ENCODE peak calls at places on chromosome 14, in four cellular contexts. R, Q, G and N are unnamed samples.

GRCh38 chr14:76096257-76096656 is 55.5 kb upstream of the GPATCH2L start:
- DNase-seq in R (no peak), Q (no peak), G (no peak), N (no peak)

GRCh38 chr14:81286574-81287370 is 66.0 kb upstream of the GTF2A1 start:
- DNase-seq in R (no peak), Q (no peak), G (no peak), N (no peak)

GRCh38 chr14:99781853-99782610 is 11.2 kb upstream of the EML1 start:
- DNase-seq in R (no peak), Q (no peak), G (no peak), N (no peak)

GRCh38 chr14:42140831-42141279 is 534.2 kb downstream of the LRFN5 start:
- DNase-seq in R (no peak), Q (no peak), G (no peak), N (no peak)

GRCh38 chr14:31391977-31392503 is 28.3 kb downstream of the HEATR5A start:
- DNase-seq in R (no peak), Q (no peak), G (no peak), N (no peak)

GRCh38 chr14:49984419-49984818 is 91.5 kb downstream of the ARF6 start:
- DNase-seq in R (no peak), Q (no peak), G (no peak), N (no peak)

GRCh38 chr14:84859116-84859515 is 670.8 kb upstream of the FLRT2 start:
- DNase-seq in R (no peak), Q (no peak), G (no peak), N (no peak)

GRCh38 chr14:96297000-96297399 is 41.0 kb downstream of the BDKRB1 start:
- DNase-seq in R (no peak), Q (no peak), G (no peak), N (no peak)

GRCh38 chr14:22383515-22384166 is 205.4 kb downstream of the DAD1 start:
- DNase-seq in R (no peak), Q (peak; percentile 28), G (peak; percentile 65), N (peak; percentile 34)

GRCh38 chr14:75794615-75795038 is 133.6 kb downstream of the TTLL5 start:
- DNase-seq in R (peak; percentile 7), Q (no peak), G (no peak), N (no peak)

GRCh38 chr14:96793547-96793946 is 3.6 kb upstream of the VRK1 start:
- DNase-seq in R (no peak), Q (no peak), G (no peak), N (no peak)

GRCh38 chr14:50085570-50086315 is 30.6 kb downstream of the VCPKMT start:
- DNase-seq in R (no peak), Q (no peak), G (no peak), N (no peak)

GRCh38 chr14:61145903-61146411 is 135.2 kb downstream of the TMEM30B start:
- DNase-seq in R (no peak), Q (no peak), G (no peak), N (no peak)
- TF ChIP-seq POLR2AphosphoS5 in R (no peak), Q (no peak), G (no peak), N (no peak)

GRCh38 chr14:91415794-91416743 is 1.6 kb downstream of the CCDC88C start:
- DNase-seq in R (no peak), Q (peak; percentile 67), G (peak; percentile 71), N (peak; percentile 52)

GRCh38 chr14:91416744-91417133 is 881 bp downstream of the CCDC88C start:
- DNase-seq in R (no peak), Q (peak; percentile 52), G (peak; percentile 53), N (peak; percentile 47)

GRCh38 chr14:91417983-91418386 is 365 bp upstream of the CCDC88C start:
- DNase-seq in R (peak; percentile 32), Q (peak; percentile 58), G (no peak), N (peak; percentile 61)

GRCh38 chr14:91418387-91419043 is 895 bp upstream of the CCDC88C start:
- DNase-seq in R (peak; percentile 42), Q (peak; percentile 81), G (peak; percentile 78), N (peak; percentile 79)

DNA sequence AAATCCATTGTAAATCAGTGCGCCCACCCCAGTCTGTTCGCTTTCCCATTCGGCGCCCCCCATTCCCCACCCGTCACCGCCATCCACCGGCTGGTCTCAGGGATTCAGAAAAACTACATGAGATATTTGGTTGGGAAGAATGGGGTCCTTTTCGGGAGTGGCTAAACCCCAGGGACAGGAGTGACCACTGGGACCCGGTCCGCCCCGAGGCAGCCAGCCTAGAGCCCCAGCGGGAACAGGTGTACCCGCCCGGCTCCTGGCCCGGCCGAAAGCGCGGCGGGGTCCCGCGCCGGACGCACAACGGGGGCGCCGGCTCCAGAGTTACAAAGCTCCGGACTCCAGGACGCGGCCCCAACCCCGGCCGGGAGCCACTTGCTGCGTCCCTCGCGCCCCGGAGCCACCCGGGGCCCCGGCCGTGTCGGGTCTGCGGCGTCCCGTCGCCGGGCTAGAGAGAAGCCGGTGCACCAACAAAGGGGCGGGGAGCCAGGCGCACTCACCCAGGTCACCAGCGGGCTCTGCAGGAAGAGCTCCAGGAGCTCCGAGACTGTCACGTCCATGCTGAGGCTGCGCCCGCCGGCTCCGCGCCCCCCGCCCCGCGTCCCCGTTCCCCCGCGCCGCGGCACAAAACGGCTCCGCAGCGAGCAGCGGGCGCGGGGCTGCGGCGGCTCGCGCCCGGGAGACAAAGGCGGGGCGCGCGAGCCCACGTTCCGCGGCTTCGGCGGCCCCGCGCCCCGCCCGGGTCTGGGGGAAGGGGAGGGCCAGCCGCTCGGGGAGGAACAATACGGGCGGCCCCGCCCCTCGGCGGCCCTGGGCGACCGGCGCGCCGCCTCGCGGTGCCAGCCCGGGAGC is at the start of gene CCDC88C:
- DNase-seq in R (peak; percentile 22), Q (peak; percentile 82), G (peak; percentile 83), N (peak; percentile 82)
- TF ChIP-seq POLR2A in R (no peak), Q (no peak), G (no peak), N (no peak)

DNA sequence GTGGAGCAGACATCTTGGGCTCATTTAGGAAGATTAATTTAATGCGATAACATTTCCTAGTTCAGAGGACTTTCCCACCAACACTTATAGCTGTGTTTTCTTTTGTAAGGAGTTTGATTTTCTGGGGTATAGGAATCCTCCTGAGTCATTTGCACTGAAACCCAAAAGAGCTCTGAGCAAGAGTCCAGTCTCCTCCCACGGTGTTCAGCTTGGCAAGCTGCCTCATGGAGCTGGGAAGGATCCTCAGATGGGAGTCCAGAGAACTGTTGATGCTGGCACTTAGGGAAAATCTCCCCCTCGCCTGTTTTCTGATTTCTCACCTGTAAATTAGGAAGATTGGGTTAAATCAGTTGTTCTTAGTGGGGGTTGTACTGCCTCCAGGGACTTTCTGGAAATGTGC is 150.5 kb downstream of the ADCK1 start:
- DNase-seq in R (no peak), Q (no peak), G (no peak), N (no peak)
- TF ChIP-seq CTCF in R (no peak), Q (no peak), G (no peak), N (no peak)

DNA sequence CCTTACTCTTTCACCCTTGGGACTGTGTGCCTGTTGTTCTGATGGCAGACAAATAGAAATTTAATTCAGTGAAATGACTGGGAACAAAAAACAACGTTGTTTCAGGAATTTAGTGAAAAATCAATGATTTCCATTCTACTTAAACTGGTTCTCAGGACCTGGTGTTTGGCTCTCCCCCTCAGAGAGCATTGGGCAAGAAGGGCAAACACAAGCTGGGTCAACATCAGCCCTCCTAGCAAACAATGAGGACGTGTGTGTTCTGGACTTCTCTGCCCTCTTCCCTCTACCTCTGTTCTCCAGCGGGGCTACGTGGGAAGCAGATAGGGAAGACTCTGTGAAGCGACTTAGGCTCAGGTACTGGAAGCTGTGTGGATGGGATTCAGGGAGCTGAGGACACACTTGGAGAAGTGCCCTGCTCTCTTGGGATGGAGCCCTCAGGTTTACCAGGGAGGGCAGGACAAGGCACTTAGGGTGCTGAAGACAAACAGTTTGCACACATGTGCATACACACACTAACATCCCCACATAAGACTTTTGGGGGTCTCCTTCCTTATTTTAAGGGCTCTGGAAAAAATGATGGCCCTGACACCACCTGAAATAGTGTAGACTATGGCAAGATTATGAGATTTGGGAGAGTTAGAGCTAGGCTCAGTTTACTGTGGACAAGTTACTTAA is 7.6 kb upstream of the SERPINA1 start:
- DNase-seq in R (no peak), Q (no peak), G (peak; percentile 65), N (peak; percentile 62)
- TF ChIP-seq POLR2AphosphoS5 in R (no peak), Q (no peak), G (no peak), N (peak; percentile 11)

GRCh38 chr14:68976160-68977067 is 2.7 kb downstream of the ACTN1 start:
- DNase-seq in R (no peak), Q (peak; percentile 52), G (peak; percentile 37), N (no peak)
- TF ChIP-seq POLR2A in R (no peak), Q (no peak), G (no peak), N (no peak)

GRCh38 chr14:102982852-102983470 is 60.5 kb downstream of the AMN start:
- DNase-seq in R (no peak), Q (no peak), G (no peak), N (no peak)
- TF ChIP-seq CTCF in R (no peak), Q (no peak), G (no peak), N (no peak)

GRCh38 chr14:90511795-90512331 is 115.0 kb downstream of the CALM1 start:
- DNase-seq in R (no peak), Q (no peak), G (no peak), N (no peak)
- TF ChIP-seq POLR2AphosphoS5 in R (no peak), Q (no peak), G (no peak), N (no peak)